ENCODE peak calls at places on chromosomes 11 and 22, in six cellular contexts. V is PC-3, R is AG09309, G is natural killer cell, U is RWPE1, X is Peyer's patch. O is an unnamed sample.

GRCh38 chr22:19634206-19634536 is 80.1 kb upstream of the SEPTIN5 start:
- DNase-seq in V (no peak), X (peak), G (no peak), U (no peak), R (no peak), O (no peak)

GRCh38 chr11:76577199-76577920 is 93.2 kb downstream of the LRRC32 start:
- DNase-seq in G (no peak), U (peak), V (peak), X (peak), R (peak), O (no peak)

GRCh38 chr22:19734163-19734562 is 10.8 kb downstream of the GP1BB start:
- DNase-seq in V (no peak), R (no peak), G (no peak), U (no peak), X (no peak), O (no peak)

GRCh38 chr11:74185285-74185684 is 14.2 kb downstream of the PPME1 start:
- DNase-seq in U (no peak), V (no peak), G (no peak), X (no peak), R (no peak), O (no peak)

GRCh38 chr11:16191852-16192240 is 164.5 kb downstream of the SOX6 start:
- DNase-seq in X (no peak), U (no peak), V (no peak), G (no peak), R (no peak), O (no peak)

GRCh38 chr22:50035131-50035881 is 22.7 kb upstream of the IL17REL start:
- DNase-seq in V (no peak), U (no peak), G (no peak), R (no peak), X (no peak), O (no peak)

GRCh38 chr11:67656278-67656922 is 5.9 kb upstream of the ACY3 start:
- DNase-seq in U (peak), R (no peak), G (no peak), X (peak), V (no peak), O (no peak)

GRCh38 chr11:94417386-94417987 is 16.3 kb upstream of the GPR83 start:
- DNase-seq in G (no peak), V (peak), X (no peak), R (peak), U (no peak), O (no peak)

GRCh38 chr11:65404638-65405339 is 17.8 kb upstream of the NEAT1 start:
- DNase-seq in X (no peak), V (no peak), R (no peak), U (no peak), G (no peak), O (no peak)

GRCh38 chr11:3623126-3623525 is 18.7 kb downstream of the ART5 start:
- DNase-seq in U (no peak), G (no peak), V (no peak), X (no peak), R (no peak), O (no peak)

GRCh38 chr11:118625036-118625690 is 17.7 kb downstream of the PHLDB1 start:
- DNase-seq in R (no peak), G (no peak), X (no peak), V (peak), U (no peak), O (no peak)

GRCh38 chr11:75325713-75326438 is 25.6 kb downstream of the ARRB1 start:
- DNase-seq in U (peak), G (no peak), V (peak), R (peak), X (peak), O (no peak)

GRCh38 chr22:48752451-48753380 is 1075.0 kb downstream of the BRD1 start:
- DNase-seq in U (no peak), X (no peak), R (no peak), G (no peak), V (no peak), O (no peak)

GRCh38 chr11:13955971-13956421 is 6.5 kb upstream of the SPON1 start:
- DNase-seq in V (peak), G (peak), R (peak), X (peak), U (peak), O (no peak)

GRCh38 chr11:65417221-65417701 is 5.3 kb upstream of the NEAT1 start:
- DNase-seq in V (no peak), G (no peak), U (no peak), X (peak), R (no peak), O (no peak)

GRCh38 chr11:130359419-130359818 is 44.7 kb upstream of the ZBTB44 start:
- DNase-seq in G (no peak), R (no peak), X (no peak), V (no peak), U (no peak), O (no peak)

GRCh38 chr22:38968801-38969200 is 11.4 kb downstream of the APOBEC3A start:
- DNase-seq in X (no peak), G (no peak), V (no peak), R (no peak), U (no peak), O (no peak)

GRCh38 chr11:8658210-8658968 is 24.1 kb downstream of the TRIM66 start:
- DNase-seq in G (no peak), V (no peak), U (no peak), X (no peak), R (no peak), O (no peak)

GRCh38 chr11:72443016-72443415 is 8.7 kb upstream of the CLPB start:
- DNase-seq in R (peak), V (no peak), X (no peak), U (no peak), G (no peak), O (no peak)

DNA sequence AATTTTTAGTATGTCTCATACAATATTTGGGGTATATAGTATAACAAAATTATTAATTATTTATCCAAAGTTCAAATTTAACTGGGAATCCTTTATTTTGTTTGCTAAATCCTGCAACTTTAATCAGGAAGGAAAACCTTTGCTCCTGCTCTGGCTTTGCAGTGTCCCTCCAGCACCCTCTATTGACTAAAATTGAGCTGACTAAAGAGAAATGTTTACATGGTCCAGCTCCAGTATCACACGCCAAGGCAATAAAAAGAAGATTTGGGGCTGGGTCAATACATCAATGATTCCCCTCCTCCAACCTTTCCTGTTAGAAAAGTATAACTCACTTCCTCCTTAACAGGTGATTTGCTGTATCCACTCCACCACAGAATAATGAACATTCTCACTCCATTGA is 153.0 kb upstream of the LRRC4C start:
- DNase-seq in U (no peak), X (no peak), R (no peak), G (no peak), V (peak), O (no peak)
- TF ChIP-seq CTCF in U (no peak), X (no peak), R (no peak), G (no peak), V (peak), O (peak)

DNA sequence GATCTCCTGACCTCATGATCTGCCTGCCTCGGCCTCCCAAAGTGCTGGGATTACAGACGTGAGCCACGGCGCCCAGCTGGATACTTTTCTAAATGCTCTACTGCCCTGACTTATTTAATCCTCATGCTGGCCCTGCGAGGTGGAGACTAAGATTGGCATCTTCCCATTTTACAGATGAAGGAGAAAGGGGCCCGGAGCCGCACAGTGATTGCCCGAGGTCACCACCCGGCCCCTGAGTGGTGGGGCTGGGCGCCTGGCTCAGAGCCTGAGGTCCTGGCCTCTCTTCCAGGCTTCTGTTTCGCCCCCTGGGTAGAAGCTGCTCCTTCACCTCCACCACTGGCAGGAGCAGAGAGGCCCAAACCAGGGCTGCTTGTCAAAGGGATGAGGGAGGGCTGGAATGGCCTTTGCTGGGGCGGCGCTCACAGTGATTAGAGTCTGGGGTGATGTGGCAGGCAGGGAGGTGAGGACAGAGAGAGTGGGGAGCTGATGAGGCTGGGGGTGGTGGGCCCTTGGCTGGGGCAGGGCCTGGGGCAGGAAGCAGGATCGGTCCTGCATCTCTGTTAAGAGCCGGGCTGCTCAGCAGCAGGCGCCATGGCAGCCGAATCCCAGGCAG is 15.4 kb upstream of the MPPED1 start:
- DNase-seq in U (no peak), V (no peak), X (no peak), R (no peak), G (no peak), O (no peak)
- TF ChIP-seq CTCF in U (no peak), V (no peak), X (no peak), R (no peak), G (no peak), O (no peak)

GRCh38 chr11:819129-819931 is 616 bp downstream of the PNPLA2 start:
- DNase-seq in R (no peak), X (peak), G (peak), V (peak), U (peak), O (peak)
- TF ChIP-seq CTCF in R (peak), X (peak), G (peak), V (no peak), U (no peak), O (peak)

GRCh38 chr11:108012139-108012725 is 3.5 kb downstream of the CUL5 start:
- DNase-seq in V (no peak), X (no peak), U (no peak), R (no peak), G (no peak), O (no peak)

GRCh38 chr11:108009497-108010360 is 1.0 kb downstream of the CUL5 start:
- DNase-seq in X (no peak), V (peak), G (no peak), U (peak), R (no peak), O (no peak)

GRCh38 chr11:108003623-108004022 is 5.1 kb upstream of the CUL5 start:
- DNase-seq in R (no peak), U (no peak), X (no peak), V (no peak), G (no peak), O (no peak)

GRCh38 chr11:108007819-108008218 is 879 bp upstream of the CUL5 start:
- DNase-seq in G (no peak), R (no peak), U (no peak), X (no peak), V (no peak), O (no peak)

GRCh38 chr11:108008656-108009496 is at the start of gene CUL5:
- DNase-seq in G (peak), U (peak), V (peak), X (peak), R (peak), O (peak)
- TF ChIP-seq CTCF in G (peak), U (peak), V (peak), X (peak), R (peak), O (peak)

DNA sequence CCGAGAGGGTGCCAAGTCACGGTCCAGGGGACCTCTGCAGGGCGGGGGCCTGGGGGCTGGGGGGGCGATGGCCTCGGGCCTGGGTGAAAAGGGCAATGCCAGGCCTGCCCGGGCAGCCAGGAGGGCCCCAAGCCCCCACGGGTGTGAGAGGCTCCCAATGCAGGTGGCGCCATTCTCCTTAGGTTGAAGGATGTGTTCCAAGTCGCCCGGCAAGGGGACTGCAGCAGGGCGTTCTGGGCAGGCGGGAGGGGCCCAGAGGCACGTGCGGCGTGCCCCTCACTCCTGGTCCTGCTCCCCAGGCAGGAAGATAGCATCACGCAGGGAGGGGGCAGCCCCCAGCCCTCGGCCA is 730 bp upstream of the TNNI2 start:
- DNase-seq in X (peak), V (no peak), U (no peak), R (no peak), G (no peak), O (no peak)
- TF ChIP-seq CTCF in X (no peak), V (no peak), U (peak), R (no peak), G (no peak), O (no peak)

DNA sequence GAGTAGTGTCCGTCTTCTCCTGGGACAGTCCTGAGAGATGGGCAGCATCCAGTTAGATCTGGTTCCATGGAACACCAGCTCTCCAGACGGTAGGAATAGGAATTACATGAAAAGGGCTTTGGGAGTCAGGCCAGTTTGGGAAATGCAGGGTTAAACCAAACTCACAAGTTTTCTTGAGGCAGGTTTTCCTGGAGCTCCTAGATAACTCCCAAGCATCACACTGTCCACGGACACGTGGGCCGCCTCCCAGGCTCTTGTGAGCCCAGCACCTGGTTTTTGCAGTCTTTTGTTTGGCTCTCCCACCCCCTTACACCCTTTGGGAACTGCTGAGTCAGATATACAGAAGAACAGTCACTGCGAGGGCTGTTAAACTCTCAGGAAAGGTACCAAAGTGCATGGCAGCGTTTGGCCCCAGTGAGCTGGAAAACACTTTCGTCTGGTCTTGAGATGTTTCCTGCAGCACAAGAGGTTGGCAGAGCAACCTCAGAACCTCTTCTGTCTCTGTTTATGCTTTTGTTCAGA is 90.0 kb downstream of the BCR start:
- DNase-seq in V (no peak), U (no peak), X (no peak), G (no peak), R (no peak), O (no peak)
- TF ChIP-seq CTCF in V (no peak), U (no peak), X (no peak), G (no peak), R (no peak), O (peak)

DNA sequence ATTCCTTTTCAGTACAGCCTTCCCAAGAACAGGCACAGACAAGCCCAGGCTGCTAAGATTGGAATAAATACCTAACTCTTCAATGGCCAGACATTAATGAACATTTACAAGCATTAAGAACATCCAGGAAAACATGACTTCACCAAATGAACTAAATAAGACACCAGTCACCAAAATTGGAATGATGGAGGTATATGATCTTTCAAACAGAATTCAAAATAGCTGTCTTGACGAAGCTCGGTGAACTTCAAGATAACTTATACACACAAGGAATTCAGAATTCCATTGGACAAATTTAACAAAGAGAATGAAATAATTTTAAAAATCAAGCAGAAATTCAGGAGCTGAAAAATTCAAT is 16.4 kb upstream of the DDX10 start:
- DNase-seq in V (no peak), U (no peak), R (no peak), X (no peak), G (no peak), O (no peak)
- TF ChIP-seq CTCF in V (no peak), U (peak), R (no peak), X (no peak), G (peak), O (peak)